ENCODE peak calls at places on chromosome 16, in four cellular contexts. A is left ventricle myocardium inferior, O is A549, U is cardiac muscle cell. W is an unnamed sample.

GRCh38 chr16:57204675-57205074 is 18.5 kb downstream of the RSPRY1 start:
- DNase-seq in U (no peak), O (no peak), A (no peak), W (no peak)

GRCh38 chr16:49181812-49182211 is 99.8 kb downstream of the CBLN1 start:
- DNase-seq in O (no peak), U (no peak), A (no peak), W (no peak)

GRCh38 chr16:57590654-57591085 is 37.8 kb upstream of the ADGRG1 start:
- DNase-seq in O (peak), A (no peak), U (no peak), W (peak)

GRCh38 chr16:26795184-26795583 is 271.5 kb upstream of the C16orf82 start:
- DNase-seq in A (no peak), O (no peak), U (peak), W (no peak)

GRCh38 chr16:23088018-23088417 is 61.2 kb downstream of the USP31 start:
- DNase-seq in O (no peak), U (no peak), A (peak), W (no peak)

GRCh38 chr16:28977703-28978641 is 3.4 kb downstream of the SPNS1 start:
- DNase-seq in A (no peak), O (peak), U (peak), W (no peak)

GRCh38 chr16:67943619-67944503 is at the start of gene LCAT:
- DNase-seq in A (peak), O (no peak), U (no peak), W (peak)

GRCh38 chr16:1832831-1833454 is 5.9 kb downstream of the FAHD1 start:
- DNase-seq in U (no peak), O (no peak), A (no peak), W (no peak)

GRCh38 chr16:58582133-58582532 is 47.5 kb downstream of the CNOT1 start:
- DNase-seq in U (no peak), A (no peak), O (no peak), W (no peak)

GRCh38 chr16:8877894-8878522 is 4.1 kb upstream of the LITAFD start:
- DNase-seq in O (no peak), U (no peak), A (no peak), W (no peak)

DNA sequence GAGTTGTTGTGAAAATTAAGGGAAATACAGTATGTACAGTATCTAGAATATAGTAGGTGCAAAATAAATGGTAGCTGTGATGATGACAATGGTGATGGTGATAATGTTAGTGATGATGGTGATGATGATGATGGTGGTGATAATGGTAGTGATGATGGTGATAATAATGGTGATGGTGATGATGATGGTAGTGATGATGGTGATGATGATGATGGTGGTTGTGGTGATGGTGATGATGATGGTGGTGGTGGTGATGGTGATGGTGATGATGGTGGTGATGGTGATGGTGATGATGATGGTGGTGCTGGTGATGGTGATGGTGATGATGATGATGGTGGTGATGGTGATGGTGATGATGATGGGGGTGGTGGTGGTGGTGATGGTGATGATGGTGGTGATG is 91.3 kb upstream of the FOXF1 start:
- DNase-seq in A (no peak), O (no peak), U (no peak), W (no peak)
- H3K4me3 ChIP-seq in A (no peak), O (no peak), U (no peak), W (no peak)

DNA sequence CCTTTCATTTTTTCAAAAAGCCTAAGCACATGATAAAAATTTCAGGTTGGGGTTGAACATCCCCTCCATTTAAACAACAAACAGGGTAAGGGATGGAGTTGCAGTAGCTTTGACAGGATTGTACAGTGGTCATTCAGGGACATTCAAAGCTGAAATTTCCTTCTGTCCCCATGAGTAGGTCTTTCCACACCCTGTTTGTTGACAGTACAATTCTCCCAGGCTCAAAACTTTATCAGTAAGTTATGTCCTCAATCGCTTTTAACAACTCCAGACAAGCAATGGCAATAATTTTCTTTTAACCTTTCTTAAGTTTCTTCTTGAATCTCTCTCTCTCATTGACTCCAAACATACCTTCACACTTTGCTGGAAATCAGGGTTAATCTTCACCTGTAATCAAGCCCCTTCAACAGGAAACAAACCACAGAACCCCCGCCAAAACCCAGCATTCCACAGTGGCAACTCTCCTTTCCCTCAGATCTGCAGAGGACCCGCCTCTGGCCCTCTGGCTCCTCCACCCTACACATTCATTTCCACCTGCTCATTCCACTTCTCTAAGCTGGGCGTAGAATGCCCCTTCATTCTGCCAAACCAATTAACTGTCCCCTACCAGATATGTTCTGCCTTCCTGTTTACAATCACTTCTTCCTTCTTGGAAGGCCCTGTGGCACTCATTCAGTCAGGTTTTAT is 20.7 kb downstream of the TXNDC11 start:
- DNase-seq in U (no peak), O (no peak), A (no peak), W (no peak)
- H3K4me3 ChIP-seq in U (no peak), O (no peak), A (no peak), W (no peak)

GRCh38 chr16:85449885-85450245 is 163.3 kb upstream of the GSE1 start:
- DNase-seq in A (no peak), U (no peak), O (no peak), W (no peak)

GRCh38 chr16:85449195-85449884 is 163.8 kb upstream of the GSE1 start:
- DNase-seq in U (no peak), A (no peak), O (no peak), W (no peak)

GRCh38 chr16:85447657-85448313 is 165.3 kb upstream of the GSE1 start:
- DNase-seq in A (no peak), U (no peak), O (no peak), W (no peak)

GRCh38 chr16:85446846-85447656 is 166.1 kb upstream of the GSE1 start:
- DNase-seq in A (no peak), U (no peak), O (no peak), W (no peak)

GRCh38 chr16:85448557-85449194 is 164.4 kb upstream of the GSE1 start:
- DNase-seq in O (no peak), A (no peak), U (no peak), W (no peak)
- H3K4me3 ChIP-seq in O (no peak), A (no peak), U (no peak), W (no peak)

GRCh38 chr16:66872927-66873684 is 7.2 kb upstream of the PDP2 start:
- DNase-seq in O (peak), A (peak), U (peak), W (peak)
- H3K4me3 ChIP-seq in O (peak), A (peak), U (no peak), W (peak)

DNA sequence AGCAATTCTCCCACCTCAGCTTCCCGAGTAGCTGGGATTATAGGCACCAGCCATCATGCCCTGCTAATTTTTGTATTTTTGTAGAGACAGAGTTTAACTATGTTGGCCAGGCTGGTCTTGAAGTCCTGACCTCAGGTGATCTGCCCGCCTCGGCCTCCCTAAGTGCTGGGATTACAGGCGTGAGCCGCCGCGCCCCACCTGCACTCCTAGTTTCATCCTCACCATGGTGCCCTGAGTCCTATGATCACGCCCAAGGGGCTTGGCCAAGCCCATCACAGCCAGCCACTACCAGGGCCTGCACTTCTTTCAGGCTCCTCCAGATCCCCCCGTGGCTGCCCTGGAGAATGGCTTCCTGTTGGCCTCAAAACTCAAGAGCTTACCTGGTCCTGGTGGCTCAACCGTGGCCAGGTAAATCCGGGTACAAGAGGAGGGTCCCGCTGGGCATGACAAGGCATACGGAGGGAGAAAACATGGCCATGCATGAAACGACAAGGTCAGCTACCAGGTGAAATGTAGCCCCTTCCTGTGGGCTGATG is 20.4 kb upstream of the TFAP4 start:
- DNase-seq in O (no peak), A (no peak), U (no peak), W (no peak)
- H3K4me3 ChIP-seq in O (no peak), A (peak), U (no peak), W (no peak)

DNA sequence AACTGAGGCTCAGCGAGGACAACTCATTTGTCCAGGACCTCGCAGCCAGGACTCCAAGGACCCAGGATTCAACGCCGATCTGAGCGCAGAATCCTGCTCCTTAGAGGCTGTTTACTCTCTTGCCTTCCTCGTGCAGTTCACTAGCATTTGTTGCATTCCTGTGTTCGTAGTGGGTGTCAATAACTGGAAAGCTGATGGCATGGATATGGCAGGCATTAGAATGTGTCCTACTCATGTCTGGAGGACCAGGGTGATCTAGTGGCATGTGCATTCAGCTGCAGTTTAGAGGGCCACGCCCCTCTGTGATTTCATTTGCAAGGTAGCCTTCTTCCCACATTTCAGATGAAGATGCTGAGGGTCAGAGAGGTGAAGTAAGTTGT is 510 bp downstream of the CRISPLD2 start:
- DNase-seq in U (no peak), O (no peak), A (no peak), W (peak)
- H3K4me3 ChIP-seq in U (peak), O (peak), A (peak), W (peak)

W was measured in fibroblast of lung.